ENCODE peak calls at places on chromosomes 5 and 9, in four cellular contexts. V is NCI-H1694 treated with DMSO at 0.1 percent for 48 hours, M is neural crest cell, H is NCI-H146. J is an unnamed sample.

GRCh38 chr5:99600952-99601351 is 672.1 kb upstream of the CHD1 start:
- DNase-seq in V (no peak), M (no peak), H (no peak), J (no peak)

GRCh38 chr9:114382951-114383865 is 4.6 kb downstream of the AKNA start:
- DNase-seq in V (no peak), M (no peak), H (no peak), J (no peak)

GRCh38 chr9:81607593-81608288 is 81.6 kb downstream of the TLE1 start:
- DNase-seq in V (no peak), M (no peak), H (no peak), J (no peak)

GRCh38 chr9:128253991-128254346 is 21.8 kb downstream of the GOLGA2 start:
- DNase-seq in V (no peak), M (no peak), H (no peak), J (no peak)

GRCh38 chr9:110370316-110370715 is 32.7 kb upstream of the TXNDC8 start:
- DNase-seq in V (no peak), M (no peak), H (no peak), J (no peak)

GRCh38 chr5:136033848-136034247 is 5.1 kb downstream of the TGFBI start:
- DNase-seq in V (no peak), M (no peak), H (no peak), J (no peak)

GRCh38 chr5:72172832-72173231 is 65.6 kb downstream of the MAP1B start:
- DNase-seq in V (no peak), M (no peak), H (peak), J (no peak)

GRCh38 chr5:140348104-140348503 is 1.7 kb upstream of the HBEGF start:
- DNase-seq in V (no peak), M (no peak), H (peak), J (no peak)

GRCh38 chr9:81619353-81620008 is 69.9 kb downstream of the TLE1 start:
- DNase-seq in V (no peak), M (no peak), H (no peak), J (no peak)

GRCh38 chr9:137971477-137972138 is 94.0 kb downstream of the CACNA1B start:
- DNase-seq in V (no peak), M (no peak), H (no peak), J (no peak)

GRCh38 chr5:157497875-157498611 is 38.0 kb downstream of the NIPAL4 start:
- DNase-seq in V (no peak), M (no peak), H (peak), J (no peak)

GRCh38 chr9:112486221-112487007 is at the start of gene KIAA1958:
- DNase-seq in V (peak), M (peak), H (peak), J (peak)

GRCh38 chr5:173928871-173929574 is 40.9 kb downstream of the CPEB4 start:
- DNase-seq in V (no peak), M (no peak), H (no peak), J (no peak)

GRCh38 chr5:137122075-137122474 is 377.1 kb downstream of the SPOCK1 start:
- DNase-seq in V (no peak), M (no peak), H (peak), J (no peak)

GRCh38 chr5:112604741-112605390 is 132.8 kb upstream of the APC start:
- DNase-seq in V (peak), M (no peak), H (no peak), J (no peak)

GRCh38 chr5:129631946-129632345 is 115.9 kb upstream of the MINAR2 start:
- DNase-seq in V (no peak), M (no peak), H (no peak), J (no peak)

GRCh38 chr5:52041843-52042242 is 658.6 kb downstream of the ISL1 start:
- DNase-seq in V (no peak), M (no peak), H (no peak), J (no peak)

GRCh38 chr5:121257621-121258020 is 594.1 kb upstream of the FTMT start:
- DNase-seq in V (no peak), M (no peak), H (no peak), J (no peak)

GRCh38 chr9:114804504-114804903 is 1.3 kb downstream of the TNFSF15 start:
- DNase-seq in V (no peak), M (no peak), H (no peak), J (no peak)

GRCh38 chr9:5554254-5554653 is 43.9 kb downstream of the PDCD1LG2 start:
- DNase-seq in V (no peak), M (no peak), H (no peak), J (no peak)

GRCh38 chr5:2560435-2560834 is 191.0 kb downstream of the IRX2 start:
- DNase-seq in V (no peak), M (no peak), H (no peak), J (no peak)

J was measured in iPS DF 6.9.